ENCODE peak calls at places on chromosomes 16 and 17, in seven cellular contexts. A is heart right ventricle, F is fibroblast of mammary gland, S is kidney, X is HCT116, H is GM12865, V is bronchial epithelial cell. J is an unnamed sample.

GRCh38 chr16:85391175-85391707 is 221.9 kb upstream of the GSE1 start:
- DNase-seq in X (no peak), S (peak; percentile 63), F (no peak), V (no peak), H (no peak), A (no peak), J (no peak)

GRCh38 chr17:32487460-32488176 is 825 bp downstream of the CDK5R1 start:
- DNase-seq in H (peak; percentile 54), V (peak; percentile 8), S (peak; percentile 85), F (no peak), A (no peak), X (no peak), J (peak; percentile 35)

GRCh38 chr17:1377334-1377733 is 22.7 kb downstream of the YWHAE start:
- DNase-seq in X (no peak), S (no peak), F (no peak), A (no peak), V (no peak), H (peak; percentile 56), J (no peak)

GRCh38 chr16:2043296-2043979 is 4.2 kb downstream of the NTHL1 start:
- DNase-seq in F (no peak), X (no peak), S (peak; percentile 85), A (no peak), V (peak; percentile 30), H (no peak), J (no peak)

GRCh38 chr17:6994666-6995246 is 1.1 kb upstream of the ALOX12 start:
- DNase-seq in S (no peak), V (no peak), H (no peak), A (no peak), X (no peak), F (no peak), J (peak; percentile 31)

GRCh38 chr16:67636713-67637112 is 8.2 kb upstream of the CARMIL2 start:
- DNase-seq in X (no peak), F (no peak), A (no peak), H (no peak), S (no peak), V (no peak), J (no peak)

GRCh38 chr16:54475019-54475418 is 188.4 kb upstream of the IRX3 start:
- DNase-seq in V (no peak), H (no peak), S (no peak), F (no peak), A (no peak), X (no peak), J (no peak)

GRCh38 chr16:73095885-73096341 is 48.0 kb upstream of the ZFHX3 start:
- DNase-seq in A (no peak), V (no peak), H (no peak), F (no peak), S (peak; percentile 60), X (no peak), J (no peak)

GRCh38 chr17:17822189-17822978 is 14.4 kb downstream of the SREBF1 start:
- DNase-seq in A (peak; percentile 74), H (no peak), S (no peak), F (peak; percentile 98), X (no peak), V (no peak), J (peak; percentile 82)

GRCh38 chr17:44079877-44080821 is 9.6 kb downstream of the G6PC3 start:
- DNase-seq in S (peak; percentile 51), V (no peak), X (no peak), A (no peak), H (no peak), F (no peak), J (no peak)

GRCh38 chr16:66580605-66581209 is 1.4 kb downstream of the CMTM2 start:
- DNase-seq in X (no peak), H (no peak), F (peak; percentile 83), A (no peak), S (no peak), V (peak; percentile 82), J (peak; percentile 86)

GRCh38 chr16:81237282-81237681 is 1.2 kb upstream of the BCO1 start:
- DNase-seq in S (no peak), A (peak; percentile 66), F (peak; percentile 73), V (peak; percentile 68), H (no peak), X (no peak), J (peak; percentile 14)

GRCh38 chr16:16797239-16797638 is 418.3 kb downstream of the NPIPA7 start:
- DNase-seq in A (no peak), F (no peak), S (no peak), X (no peak), H (peak; percentile 1), V (no peak), J (no peak)

GRCh38 chr16:680967-681745 is 946 bp downstream of the STUB1 start:
- DNase-seq in F (peak; percentile 77), X (no peak), H (peak; percentile 49), S (no peak), V (peak; percentile 17), A (peak; percentile 54), J (peak; percentile 71)

GRCh38 chr17:1998426-1998784 is 26.7 kb downstream of the RTN4RL1 start:
- DNase-seq in A (no peak), X (no peak), S (no peak), V (no peak), H (no peak), F (no peak), J (peak; percentile 36)

GRCh38 chr16:20409398-20410152 is at the start of gene ACSM5:
- DNase-seq in A (peak; percentile 60), X (no peak), V (no peak), S (peak; percentile 82), H (peak; percentile 22), F (peak; percentile 4), J (no peak)

GRCh38 chr16:85220125-85220839 is 108.0 kb upstream of the CIBAR2 start:
- DNase-seq in A (peak; percentile 85), F (peak; percentile 82), S (peak; percentile 89), X (no peak), V (peak; percentile 70), H (no peak), J (peak; percentile 72)

GRCh38 chr17:80253631-80254395 is 6.8 kb upstream of the RNF213 start:
- DNase-seq in F (no peak), H (no peak), S (no peak), X (no peak), A (no peak), V (no peak), J (no peak)

GRCh38 chr17:18363021-18363941 is at the start of gene SHMT1:
- DNase-seq in V (peak; percentile 81), A (peak; percentile 94), X (peak; percentile 82), H (peak; percentile 96), S (peak; percentile 98), F (peak; percentile 80), J (peak; percentile 81)

GRCh38 chr16:84826558-84826941 is 6.8 kb downstream of the CRISPLD2 start:
- DNase-seq in A (peak; percentile 61), H (no peak), F (peak; percentile 60), S (no peak), X (no peak), V (no peak), J (no peak)

GRCh38 chr16:51875834-51876725 is 670.9 kb downstream of the TOX3 start:
- DNase-seq in H (no peak), V (no peak), S (no peak), F (no peak), X (no peak), A (no peak), J (no peak)

GRCh38 chr17:66353937-66354401 is 51.6 kb downstream of the PRKCA start:
- DNase-seq in H (no peak), X (no peak), F (peak; percentile 61), A (no peak), V (no peak), S (no peak), J (peak; percentile 65)

GRCh38 chr16:4813251-4814003 is 11.0 kb upstream of the ROGDI start:
- DNase-seq in F (no peak), A (no peak), X (no peak), S (no peak), V (no peak), H (no peak), J (no peak)

GRCh38 chr16:85857406-85857805 is 41.6 kb upstream of the IRF8 start:
- DNase-seq in A (no peak), V (no peak), H (no peak), X (no peak), S (peak; percentile 46), F (no peak), J (no peak)

GRCh38 chr16:84874004-84874435 is 54.2 kb downstream of the CRISPLD2 start:
- DNase-seq in V (no peak), A (no peak), H (peak; percentile 30), X (no peak), S (no peak), F (no peak), J (no peak)

GRCh38 chr17:82615084-82616020 is 32.9 kb downstream of the WDR45B start:
- DNase-seq in H (no peak), S (peak; percentile 63), V (no peak), A (no peak), X (no peak), F (no peak), J (no peak)

DNA sequence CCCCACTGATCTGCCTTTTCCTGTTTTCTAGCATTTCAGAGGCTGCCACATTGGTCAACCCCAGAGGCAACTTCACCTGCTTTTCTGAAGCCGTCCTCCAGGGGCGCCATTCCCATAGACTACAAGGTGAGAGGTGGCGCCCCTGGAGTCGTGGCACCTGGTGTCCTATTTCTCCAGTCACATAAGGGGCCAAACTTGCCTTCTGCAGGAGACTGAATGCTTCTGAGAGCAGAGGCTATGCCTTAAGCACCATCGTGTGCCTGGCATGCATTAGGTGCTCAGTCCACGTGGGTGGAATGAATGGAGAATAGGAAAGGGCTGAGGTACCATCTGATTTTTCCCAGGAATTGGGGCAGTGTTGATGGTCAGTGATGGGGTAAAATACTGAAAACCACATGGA is 164.8 kb downstream of the HAPSTR1 start:
- DNase-seq in A (peak; percentile 17), V (no peak), H (peak; percentile 63), F (peak; percentile 1), X (peak; percentile 36), S (no peak), J (no peak)
- TF ChIP-seq CTCF in A (peak; percentile 36), V (peak; percentile 22), H (peak; percentile 73), F (peak; percentile 42), X (peak; percentile 90), S (peak; percentile 32), J (peak; percentile 25)

GRCh38 chr17:76538281-76538931 is 897 bp upstream of the CYGB start:
- DNase-seq in V (no peak), F (no peak), X (no peak), S (peak; percentile 80), A (no peak), H (no peak), J (no peak)
- H3K4me3 ChIP-seq in V (peak overlapping the region; percentile 30), F (no peak overlapping the region), X (no peak overlapping the region), S (no peak overlapping the region), A (peak overlapping the region; percentile 64), H (no peak overlapping the region), J (no peak overlapping the region)

GRCh38 chr17:8791248-8791909 is 7.8 kb downstream of the MFSD6L start:
- DNase-seq in X (no peak), F (no peak), A (no peak), V (no peak), H (no peak), S (no peak), J (no peak)
- TF ChIP-seq CTCF in X (peak; percentile 34), F (no peak), A (no peak), V (no peak), H (no peak), S (no peak), J (peak; percentile 6)

DNA sequence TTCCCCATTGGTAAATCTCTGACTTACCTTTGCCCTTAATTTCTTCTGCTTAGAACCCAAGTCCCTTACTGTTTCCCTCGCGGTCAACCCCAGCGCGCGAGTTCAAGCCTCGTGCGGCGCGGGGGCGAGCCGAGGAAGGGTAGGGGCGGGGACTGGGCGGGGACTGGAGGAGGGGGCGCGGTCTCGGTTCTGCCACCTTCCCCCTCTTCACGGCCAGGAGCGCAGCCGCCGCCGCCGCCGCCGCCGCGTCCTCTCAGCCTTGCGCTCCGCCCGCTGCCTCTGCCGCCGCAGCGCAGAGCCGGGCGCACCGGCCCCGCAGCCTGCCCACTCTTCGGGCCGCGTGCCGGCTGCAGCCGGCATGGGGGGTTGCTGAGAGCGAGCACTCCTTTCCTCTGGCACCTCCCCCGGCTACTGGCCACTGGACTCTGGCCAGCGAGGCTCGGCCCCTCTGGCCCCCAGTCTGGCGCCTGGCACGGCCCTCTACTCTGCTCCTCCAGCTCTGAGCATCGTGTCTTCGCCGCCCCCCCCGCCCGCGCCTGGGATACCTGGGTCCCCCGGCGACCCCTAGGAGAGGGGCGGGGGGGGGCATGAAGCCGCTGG is at the start of gene RAPGEFL1:
- DNase-seq in H (peak; percentile 82), F (peak; percentile 65), A (peak; percentile 82), S (peak; percentile 91), V (peak; percentile 50), X (no peak), J (peak; percentile 89)
- H3K4me3 ChIP-seq in H (peak within 1 kb of the TSS; percentile 49), F (peak within 1 kb of the TSS; percentile 44), A (peak within 1 kb of the TSS; percentile 62), S (peak within 1 kb of the TSS; percentile 25), V (peak within 1 kb of the TSS; percentile 74), X (peak within 1 kb of the TSS; percentile 43), J (peak within 1 kb of the TSS; percentile 48)